ENCODE peak calls at places on chromosomes 5 and 9, in seven cellular contexts. One of them, this sample, is unnamed.

GRCh38 chr9:7042124-7042523 is 284.4 kb downstream of the KDM4C start:
- DNase-seq in COLO829: no peak
- DNase-seq in astrocyte of the cerebellum: no peak
- DNase-seq in heart left ventricle: no peak
- DNase-seq in stimulated activated CD4-positive, alpha-beta T cell treated with anti-CD3 and anti-CD28 coated beads, TNF-alpha, amount 100 ng/mL, for 24 hours: no peak
- DNase-seq in NCI-H510A treated with DMSO at 0.1 percent for 48 hours: no peak
- DNase-seq in amygdala: no peak
- DNase-seq in this sample: no peak

GRCh38 chr9:96331236-96331947 is 29.4 kb upstream of the HSD17B3 start:
- DNase-seq in astrocyte of the cerebellum: no peak
- DNase-seq in NCI-H510A treated with DMSO at 0.1 percent for 48 hours: no peak
- DNase-seq in COLO829: peak
- DNase-seq in amygdala: no peak
- DNase-seq in stimulated activated CD4-positive, alpha-beta T cell treated with anti-CD3 and anti-CD28 coated beads, TNF-alpha, amount 100 ng/mL, for 24 hours: no peak
- DNase-seq in heart left ventricle: no peak
- DNase-seq in this sample: no peak

GRCh38 chr9:130499804-130500263 is 55.1 kb downstream of the ASS1 start:
- DNase-seq in COLO829: no peak
- DNase-seq in astrocyte of the cerebellum: no peak
- DNase-seq in NCI-H510A treated with DMSO at 0.1 percent for 48 hours: peak
- DNase-seq in amygdala: no peak
- DNase-seq in heart left ventricle: no peak
- DNase-seq in stimulated activated CD4-positive, alpha-beta T cell treated with anti-CD3 and anti-CD28 coated beads, TNF-alpha, amount 100 ng/mL, for 24 hours: no peak
- DNase-seq in this sample: no peak

GRCh38 chr9:109273869-109274268 is 47.0 kb downstream of the EPB41L4B start:
- DNase-seq in stimulated activated CD4-positive, alpha-beta T cell treated with anti-CD3 and anti-CD28 coated beads, TNF-alpha, amount 100 ng/mL, for 24 hours: no peak
- DNase-seq in astrocyte of the cerebellum: no peak
- DNase-seq in COLO829: no peak
- DNase-seq in NCI-H510A treated with DMSO at 0.1 percent for 48 hours: no peak
- DNase-seq in heart left ventricle: no peak
- DNase-seq in amygdala: no peak
- DNase-seq in this sample: no peak

GRCh38 chr5:174552428-174552827 is 172.0 kb upstream of the MSX2 start:
- DNase-seq in astrocyte of the cerebellum: no peak
- DNase-seq in amygdala: no peak
- DNase-seq in COLO829: no peak
- DNase-seq in stimulated activated CD4-positive, alpha-beta T cell treated with anti-CD3 and anti-CD28 coated beads, TNF-alpha, amount 100 ng/mL, for 24 hours: no peak
- DNase-seq in NCI-H510A treated with DMSO at 0.1 percent for 48 hours: no peak
- DNase-seq in heart left ventricle: no peak
- DNase-seq in this sample: no peak

GRCh38 chr9:105188746-105189145 is 55.7 kb upstream of the SLC44A1 start:
- DNase-seq in stimulated activated CD4-positive, alpha-beta T cell treated with anti-CD3 and anti-CD28 coated beads, TNF-alpha, amount 100 ng/mL, for 24 hours: no peak
- DNase-seq in COLO829: no peak
- DNase-seq in amygdala: no peak
- DNase-seq in astrocyte of the cerebellum: no peak
- DNase-seq in NCI-H510A treated with DMSO at 0.1 percent for 48 hours: no peak
- DNase-seq in heart left ventricle: no peak
- DNase-seq in this sample: no peak

GRCh38 chr9:3455088-3455487 is 70.7 kb downstream of the RFX3 start:
- DNase-seq in amygdala: no peak
- DNase-seq in heart left ventricle: no peak
- DNase-seq in NCI-H510A treated with DMSO at 0.1 percent for 48 hours: no peak
- DNase-seq in astrocyte of the cerebellum: no peak
- DNase-seq in COLO829: no peak
- DNase-seq in stimulated activated CD4-positive, alpha-beta T cell treated with anti-CD3 and anti-CD28 coated beads, TNF-alpha, amount 100 ng/mL, for 24 hours: no peak
- DNase-seq in this sample: no peak

GRCh38 chr5:159338143-159338542 is 7.9 kb upstream of the IL12B start:
- DNase-seq in heart left ventricle: no peak
- DNase-seq in NCI-H510A treated with DMSO at 0.1 percent for 48 hours: no peak
- DNase-seq in stimulated activated CD4-positive, alpha-beta T cell treated with anti-CD3 and anti-CD28 coated beads, TNF-alpha, amount 100 ng/mL, for 24 hours: no peak
- DNase-seq in astrocyte of the cerebellum: no peak
- DNase-seq in amygdala: no peak
- DNase-seq in COLO829: no peak
- DNase-seq in this sample: no peak

GRCh38 chr5:82417776-82418607 is 139.8 kb upstream of the RPS23 start:
- DNase-seq in heart left ventricle: no peak
- DNase-seq in astrocyte of the cerebellum: no peak
- DNase-seq in stimulated activated CD4-positive, alpha-beta T cell treated with anti-CD3 and anti-CD28 coated beads, TNF-alpha, amount 100 ng/mL, for 24 hours: no peak
- DNase-seq in NCI-H510A treated with DMSO at 0.1 percent for 48 hours: no peak
- DNase-seq in amygdala: no peak
- DNase-seq in COLO829: no peak
- DNase-seq in this sample: no peak

GRCh38 chr5:179806250-179807045 is at the start of gene MGAT4B:
- DNase-seq in astrocyte of the cerebellum: no peak
- DNase-seq in COLO829: no peak
- DNase-seq in amygdala: no peak
- DNase-seq in NCI-H510A treated with DMSO at 0.1 percent for 48 hours: peak
- DNase-seq in stimulated activated CD4-positive, alpha-beta T cell treated with anti-CD3 and anti-CD28 coated beads, TNF-alpha, amount 100 ng/mL, for 24 hours: no peak
- DNase-seq in heart left ventricle: peak
- DNase-seq in this sample: no peak

GRCh38 chr5:80935811-80936385 is 24.3 kb upstream of the RASGRF2 start:
- DNase-seq in COLO829: no peak
- DNase-seq in amygdala: no peak
- DNase-seq in astrocyte of the cerebellum: no peak
- DNase-seq in stimulated activated CD4-positive, alpha-beta T cell treated with anti-CD3 and anti-CD28 coated beads, TNF-alpha, amount 100 ng/mL, for 24 hours: no peak
- DNase-seq in heart left ventricle: no peak
- DNase-seq in NCI-H510A treated with DMSO at 0.1 percent for 48 hours: no peak
- DNase-seq in this sample: no peak

GRCh38 chr9:81380960-81381359 is 308.4 kb downstream of the TLE1 start:
- DNase-seq in astrocyte of the cerebellum: no peak
- DNase-seq in stimulated activated CD4-positive, alpha-beta T cell treated with anti-CD3 and anti-CD28 coated beads, TNF-alpha, amount 100 ng/mL, for 24 hours: no peak
- DNase-seq in NCI-H510A treated with DMSO at 0.1 percent for 48 hours: no peak
- DNase-seq in COLO829: no peak
- DNase-seq in amygdala: no peak
- DNase-seq in heart left ventricle: no peak
- DNase-seq in this sample: no peak

GRCh38 chr5:96582343-96582742 is 79.8 kb upstream of the CAST start:
- DNase-seq in stimulated activated CD4-positive, alpha-beta T cell treated with anti-CD3 and anti-CD28 coated beads, TNF-alpha, amount 100 ng/mL, for 24 hours: no peak
- DNase-seq in amygdala: no peak
- DNase-seq in heart left ventricle: no peak
- DNase-seq in NCI-H510A treated with DMSO at 0.1 percent for 48 hours: peak
- DNase-seq in astrocyte of the cerebellum: peak
- DNase-seq in COLO829: no peak
- DNase-seq in this sample: no peak

GRCh38 chr5:179227196-179227577 is 118.1 kb downstream of the ADAMTS2 start:
- DNase-seq in amygdala: no peak
- DNase-seq in NCI-H510A treated with DMSO at 0.1 percent for 48 hours: no peak
- DNase-seq in COLO829: no peak
- DNase-seq in stimulated activated CD4-positive, alpha-beta T cell treated with anti-CD3 and anti-CD28 coated beads, TNF-alpha, amount 100 ng/mL, for 24 hours: no peak
- DNase-seq in astrocyte of the cerebellum: no peak
- DNase-seq in heart left ventricle: no peak
- DNase-seq in this sample: no peak

GRCh38 chr9:93662952-93663572 is 86.7 kb downstream of the PHF2 start:
- DNase-seq in stimulated activated CD4-positive, alpha-beta T cell treated with anti-CD3 and anti-CD28 coated beads, TNF-alpha, amount 100 ng/mL, for 24 hours: no peak
- DNase-seq in astrocyte of the cerebellum: no peak
- DNase-seq in heart left ventricle: no peak
- DNase-seq in COLO829: no peak
- DNase-seq in NCI-H510A treated with DMSO at 0.1 percent for 48 hours: no peak
- DNase-seq in amygdala: no peak
- DNase-seq in this sample: no peak

GRCh38 chr5:18699681-18700080 is 1065.4 kb downstream of the TAF11L14 start:
- DNase-seq in stimulated activated CD4-positive, alpha-beta T cell treated with anti-CD3 and anti-CD28 coated beads, TNF-alpha, amount 100 ng/mL, for 24 hours: no peak
- DNase-seq in NCI-H510A treated with DMSO at 0.1 percent for 48 hours: no peak
- DNase-seq in astrocyte of the cerebellum: no peak
- DNase-seq in COLO829: no peak
- DNase-seq in amygdala: no peak
- DNase-seq in heart left ventricle: no peak
- DNase-seq in this sample: no peak

GRCh38 chr9:106916491-106917235 is 53.7 kb downstream of the ZNF462 start:
- DNase-seq in heart left ventricle: peak
- DNase-seq in amygdala: no peak
- DNase-seq in astrocyte of the cerebellum: peak
- DNase-seq in NCI-H510A treated with DMSO at 0.1 percent for 48 hours: no peak
- DNase-seq in COLO829: peak
- DNase-seq in stimulated activated CD4-positive, alpha-beta T cell treated with anti-CD3 and anti-CD28 coated beads, TNF-alpha, amount 100 ng/mL, for 24 hours: no peak
- DNase-seq in this sample: no peak

GRCh38 chr5:137641148-137641547 is 94.7 kb downstream of the KLHL3 start:
- DNase-seq in NCI-H510A treated with DMSO at 0.1 percent for 48 hours: no peak
- DNase-seq in heart left ventricle: peak
- DNase-seq in COLO829: no peak
- DNase-seq in amygdala: no peak
- DNase-seq in stimulated activated CD4-positive, alpha-beta T cell treated with anti-CD3 and anti-CD28 coated beads, TNF-alpha, amount 100 ng/mL, for 24 hours: no peak
- DNase-seq in astrocyte of the cerebellum: no peak
- DNase-seq in this sample: no peak

GRCh38 chr5:17796757-17797398 is 162.6 kb downstream of the TAF11L14 start:
- DNase-seq in astrocyte of the cerebellum: peak
- DNase-seq in heart left ventricle: no peak
- DNase-seq in stimulated activated CD4-positive, alpha-beta T cell treated with anti-CD3 and anti-CD28 coated beads, TNF-alpha, amount 100 ng/mL, for 24 hours: no peak
- DNase-seq in amygdala: no peak
- DNase-seq in NCI-H510A treated with DMSO at 0.1 percent for 48 hours: no peak
- DNase-seq in COLO829: no peak
- DNase-seq in this sample: no peak

GRCh38 chr9:133371261-133371711 is 4.6 kb downstream of the SURF4 start:
- DNase-seq in NCI-H510A treated with DMSO at 0.1 percent for 48 hours: no peak
- DNase-seq in amygdala: no peak
- DNase-seq in astrocyte of the cerebellum: no peak
- DNase-seq in stimulated activated CD4-positive, alpha-beta T cell treated with anti-CD3 and anti-CD28 coated beads, TNF-alpha, amount 100 ng/mL, for 24 hours: peak
- DNase-seq in COLO829: no peak
- DNase-seq in heart left ventricle: no peak
- DNase-seq in this sample: no peak

GRCh38 chr9:96617439-96618185 is 2.0 kb downstream of the CDC14B start:
- DNase-seq in amygdala: no peak
- DNase-seq in heart left ventricle: no peak
- DNase-seq in NCI-H510A treated with DMSO at 0.1 percent for 48 hours: no peak
- DNase-seq in stimulated activated CD4-positive, alpha-beta T cell treated with anti-CD3 and anti-CD28 coated beads, TNF-alpha, amount 100 ng/mL, for 24 hours: no peak
- DNase-seq in COLO829: no peak
- DNase-seq in astrocyte of the cerebellum: no peak
- DNase-seq in this sample: no peak

GRCh38 chr5:136906545-136906944 is 541.2 kb upstream of the TRPC7 start:
- DNase-seq in NCI-H510A treated with DMSO at 0.1 percent for 48 hours: no peak
- DNase-seq in COLO829: no peak
- DNase-seq in amygdala: no peak
- DNase-seq in astrocyte of the cerebellum: no peak
- DNase-seq in stimulated activated CD4-positive, alpha-beta T cell treated with anti-CD3 and anti-CD28 coated beads, TNF-alpha, amount 100 ng/mL, for 24 hours: no peak
- DNase-seq in heart left ventricle: no peak
- DNase-seq in this sample: no peak

GRCh38 chr5:181204561-181205401 is at the start of gene TRIM7:
- DNase-seq in NCI-H510A treated with DMSO at 0.1 percent for 48 hours: no peak
- DNase-seq in amygdala: no peak
- DNase-seq in COLO829: no peak
- DNase-seq in astrocyte of the cerebellum: no peak
- DNase-seq in stimulated activated CD4-positive, alpha-beta T cell treated with anti-CD3 and anti-CD28 coated beads, TNF-alpha, amount 100 ng/mL, for 24 hours: no peak
- DNase-seq in heart left ventricle: peak
- DNase-seq in this sample: no peak

GRCh38 chr5:137073192-137073591 is 425.9 kb downstream of the SPOCK1 start:
- DNase-seq in stimulated activated CD4-positive, alpha-beta T cell treated with anti-CD3 and anti-CD28 coated beads, TNF-alpha, amount 100 ng/mL, for 24 hours: no peak
- DNase-seq in NCI-H510A treated with DMSO at 0.1 percent for 48 hours: no peak
- DNase-seq in heart left ventricle: no peak
- DNase-seq in amygdala: no peak
- DNase-seq in COLO829: no peak
- DNase-seq in astrocyte of the cerebellum: no peak
- DNase-seq in this sample: peak

GRCh38 chr5:119347574-119347973 is 8.2 kb upstream of the TNFAIP8 start:
- DNase-seq in heart left ventricle: no peak
- DNase-seq in NCI-H510A treated with DMSO at 0.1 percent for 48 hours: no peak
- DNase-seq in COLO829: no peak
- DNase-seq in astrocyte of the cerebellum: no peak
- DNase-seq in amygdala: no peak
- DNase-seq in stimulated activated CD4-positive, alpha-beta T cell treated with anti-CD3 and anti-CD28 coated beads, TNF-alpha, amount 100 ng/mL, for 24 hours: no peak
- DNase-seq in this sample: no peak

GRCh38 chr9:130311774-130312140 is 46.2 kb downstream of the HMCN2 start:
- DNase-seq in stimulated activated CD4-positive, alpha-beta T cell treated with anti-CD3 and anti-CD28 coated beads, TNF-alpha, amount 100 ng/mL, for 24 hours: no peak
- DNase-seq in heart left ventricle: no peak
- DNase-seq in COLO829: no peak
- DNase-seq in astrocyte of the cerebellum: no peak
- DNase-seq in amygdala: no peak
- DNase-seq in NCI-H510A treated with DMSO at 0.1 percent for 48 hours: no peak
- DNase-seq in this sample: no peak

GRCh38 chr5:173016621-173017046 is 33.1 kb downstream of the ATP6V0E1 start:
- DNase-seq in NCI-H510A treated with DMSO at 0.1 percent for 48 hours: no peak
- DNase-seq in amygdala: no peak
- DNase-seq in COLO829: peak
- DNase-seq in astrocyte of the cerebellum: no peak
- DNase-seq in heart left ventricle: peak
- DNase-seq in stimulated activated CD4-positive, alpha-beta T cell treated with anti-CD3 and anti-CD28 coated beads, TNF-alpha, amount 100 ng/mL, for 24 hours: no peak
- DNase-seq in this sample: peak

GRCh38 chr9:87276327-87276841 is 221.3 kb upstream of the DAPK1 start:
- DNase-seq in COLO829: no peak
- DNase-seq in NCI-H510A treated with DMSO at 0.1 percent for 48 hours: no peak
- DNase-seq in amygdala: no peak
- DNase-seq in astrocyte of the cerebellum: peak
- DNase-seq in heart left ventricle: no peak
- DNase-seq in stimulated activated CD4-positive, alpha-beta T cell treated with anti-CD3 and anti-CD28 coated beads, TNF-alpha, amount 100 ng/mL, for 24 hours: no peak
- DNase-seq in this sample: no peak

GRCh38 chr5:134463991-134464760 is 52.5 kb upstream of the CDKN2AIPNL start:
- DNase-seq in heart left ventricle: no peak
- DNase-seq in amygdala: no peak
- DNase-seq in NCI-H510A treated with DMSO at 0.1 percent for 48 hours: no peak
- DNase-seq in stimulated activated CD4-positive, alpha-beta T cell treated with anti-CD3 and anti-CD28 coated beads, TNF-alpha, amount 100 ng/mL, for 24 hours: no peak
- DNase-seq in astrocyte of the cerebellum: no peak
- DNase-seq in COLO829: no peak
- DNase-seq in this sample: no peak